ENCODE peak calls at places on chromosome 15, in four cellular contexts. V is NCI-H1092, O is renal cortical epithelial cell, T is endothelial cell. W is an unnamed sample.

GRCh38 chr15:90553248-90553745 is 23.6 kb downstream of the CRTC3 start:
- DNase-seq in V (no peak), O (no peak), T (no peak), W (no peak)

GRCh38 chr15:80415331-80415730 is 11.1 kb downstream of the ARNT2 start:
- DNase-seq in V (no peak), O (no peak), T (no peak), W (no peak)

GRCh38 chr15:81497226-81497625 is 123.2 kb upstream of the TMC3 start:
- DNase-seq in V (no peak), O (no peak), T (no peak), W (no peak)

GRCh38 chr15:64067564-64068030 is 21.3 kb upstream of the DAPK2 start:
- DNase-seq in V (peak), O (peak), T (peak), W (no peak)

GRCh38 chr15:74827632-74828031 is 1.2 kb downstream of the CPLX3 start:
- DNase-seq in V (no peak), O (no peak), T (no peak), W (no peak)

GRCh38 chr15:30043211-30043655 is 39.5 kb upstream of the GOLGA8J start:
- DNase-seq in V (no peak), O (peak), T (no peak), W (no peak)

GRCh38 chr15:92806763-92807162 is 93.4 kb upstream of the CHD2 start:
- DNase-seq in V (no peak), O (no peak), T (no peak), W (no peak)

GRCh38 chr15:64009798-64010241 is 36.5 kb downstream of the DAPK2 start:
- DNase-seq in V (no peak), O (peak), T (no peak), W (no peak)

GRCh38 chr15:84645496-84645895 is 8.6 kb downstream of the WDR73 start:
- DNase-seq in V (no peak), O (no peak), T (no peak), W (no peak)

GRCh38 chr15:70480196-70480856 is 283.0 kb downstream of the UACA start:
- DNase-seq in V (no peak), O (no peak), T (no peak), W (no peak)

GRCh38 chr15:95325763-95326688 is 1004.5 kb upstream of the NR2F2 start:
- DNase-seq in V (no peak), O (peak), T (no peak), W (no peak)

GRCh38 chr15:66842710-66843441 is 140.8 kb downstream of the SMAD6 start:
- DNase-seq in V (no peak), O (peak), T (no peak), W (no peak)

GRCh38 chr15:74788716-74789151 is 6.9 kb downstream of the CSK start:
- DNase-seq in V (no peak), O (no peak), T (no peak), W (no peak)

GRCh38 chr15:101657968-101658784 is 6.0 kb upstream of the TM2D3 start:
- DNase-seq in V (peak), O (peak), T (no peak), W (no peak)

GRCh38 chr15:84855765-84856164 is 28.7 kb upstream of the SLC28A1 start:
- DNase-seq in V (no peak), O (no peak), T (no peak), W (no peak)

GRCh38 chr15:30984542-30984941 is 6.9 kb downstream of the MTMR10 start:
- DNase-seq in V (no peak), O (peak), T (no peak), W (no peak)

GRCh38 chr15:96053039-96054021 is 277.2 kb upstream of the NR2F2 start:
- DNase-seq in V (peak), O (peak), T (peak), W (peak)

GRCh38 chr15:65829150-65829764 is 37.2 kb upstream of the DENND4A start:
- DNase-seq in V (no peak), O (peak), T (no peak), W (no peak)

GRCh38 chr15:66170716-66171115 is 82.8 kb downstream of the MEGF11 start:
- DNase-seq in V (no peak), O (no peak), T (no peak), W (no peak)

GRCh38 chr15:37891754-37892368 is 42.6 kb upstream of the TMCO5A start:
- DNase-seq in V (peak), O (peak), T (no peak), W (no peak)

GRCh38 chr15:62889734-62890505 is 152.6 kb upstream of the TPM1 start:
- DNase-seq in V (no peak), O (peak), T (no peak), W (peak)